ENCODE peak calls at places on chromosomes 11 and 22, in six cellular contexts. K is T-helper 9 cell, T is coronary artery, B is ACHN, A is thoracic aorta, H is H9. Y is an unnamed sample.

GRCh38 chr11:13692172-13692571 is 23.7 kb downstream of the FAR1 start:
- DNase-seq in K (no peak), T (no peak), B (no peak), A (no peak), H (no peak), Y (no peak)

GRCh38 chr11:64531906-64532312 is 59.1 kb upstream of the SLC22A12 start:
- DNase-seq in K (no peak), T (no peak), B (no peak), A (no peak), H (no peak), Y (no peak)

GRCh38 chr11:14904745-14905103 is 12.7 kb upstream of the CYP2R1 start:
- DNase-seq in K (peak; percentile 87), T (peak; percentile 77), B (no peak), A (no peak), H (peak; percentile 82), Y (no peak)

GRCh38 chr22:26503758-26504157 is 8.5 kb downstream of the TFIP11 start:
- DNase-seq in K (no peak), T (no peak), B (no peak), A (no peak), H (no peak), Y (no peak)

GRCh38 chr11:75518771-75519653 is 6.7 kb downstream of the GDPD5 start:
- DNase-seq in K (no peak), T (no peak), B (no peak), A (no peak), H (no peak), Y (no peak)

GRCh38 chr22:46672731-46673130 is 52.5 kb downstream of the GRAMD4 start:
- DNase-seq in K (no peak), T (no peak), B (no peak), A (no peak), H (no peak), Y (no peak)

GRCh38 chr11:79441159-79441875 is 487 bp upstream of the TENM4 start:
- DNase-seq in K (no peak), T (no peak), B (no peak), A (no peak), H (peak; percentile 35), Y (no peak)

GRCh38 chr11:96016978-96017502 is 93.1 kb upstream of the MTMR2 start:
- DNase-seq in K (no peak), T (no peak), B (no peak), A (no peak), H (no peak), Y (no peak)

GRCh38 chr11:59179121-59179520 is 7.2 kb downstream of the DTX4 start:
- DNase-seq in K (no peak), T (no peak), B (no peak), A (no peak), H (no peak), Y (no peak)

GRCh38 chr22:39283312-39284141 is 35.9 kb downstream of the RPL3 start:
- DNase-seq in K (no peak), T (peak; percentile 89), B (peak; percentile 95), A (no peak), H (no peak), Y (no peak)

GRCh38 chr11:67998150-67999045 is 5.5 kb downstream of the UNC93B1 start:
- DNase-seq in K (no peak), T (peak; percentile 64), B (no peak), A (no peak), H (peak; percentile 8), Y (no peak)

GRCh38 chr11:66012371-66012945 is 650 bp downstream of the CST6 start:
- DNase-seq in K (no peak), T (no peak), B (no peak), A (no peak), H (no peak), Y (no peak)

GRCh38 chr22:32202539-32203180 is 2.2 kb downstream of the RFPL2 start:
- DNase-seq in K (no peak), T (no peak), B (peak; percentile 60), A (no peak), H (peak; percentile 73), Y (no peak)

Y was measured in brain pericyte.